ENCODE peak calls at places on chromosomes 7 and 10, in seven cellular contexts. V is esophagus squamous epithelium, I is body of pancreas, A is uterus, F is prostate gland, J is transverse colon, E is ovary. O is an unnamed sample. For H3K27me3, the result is how much of the 10 kb centered on the place peaks cover.

GRCh38 chr7:123657304-123657685 is 1.6 kb downstream of the LMOD2 start:
- DNase-seq in A (no peak), V (no peak), I (no peak), F (no peak), J (no peak), E (no peak), O (no peak)

GRCh38 chr7:128913856-128914565 is 3.5 kb upstream of the KCP start:
- DNase-seq in I (no peak), F (no peak), A (no peak), E (no peak), J (no peak), V (no peak), O (no peak)

GRCh38 chr7:28114056-28114455 is 66.5 kb downstream of the JAZF1 start:
- DNase-seq in F (no peak), E (no peak), I (peak), V (no peak), A (no peak), J (no peak), O (no peak)

GRCh38 chr10:110903280-110904278 is 15.4 kb downstream of the BBIP1 start:
- DNase-seq in E (no peak), A (no peak), F (no peak), J (no peak), I (no peak), V (no peak), O (no peak)

GRCh38 chr10:69080231-69080630 is 7.7 kb upstream of the SRGN start:
- DNase-seq in J (no peak), E (no peak), A (no peak), I (no peak), F (no peak), V (no peak), O (no peak)

GRCh38 chr7:105764506-105764905 is 111.9 kb downstream of the ATXN7L1 start:
- DNase-seq in J (no peak), V (no peak), I (no peak), A (no peak), E (no peak), F (no peak), O (no peak)

GRCh38 chr10:133123746-133124356 is 36.1 kb downstream of the ADGRA1 start:
- DNase-seq in F (no peak), E (no peak), I (peak), J (no peak), A (no peak), V (no peak), O (no peak)

GRCh38 chr7:44191171-44191570 is 1.9 kb upstream of the GCK start:
- DNase-seq in F (no peak), I (no peak), J (no peak), E (no peak), A (no peak), V (no peak), O (no peak)

GRCh38 chr7:133081119-133081604 is 728 bp downstream of the CHCHD3 start:
- DNase-seq in E (peak), J (peak), I (no peak), F (no peak), V (no peak), A (no peak), O (peak)

GRCh38 chr7:82926477-82926876 is 236.2 kb downstream of the PCLO start:
- DNase-seq in E (no peak), V (no peak), F (no peak), A (no peak), J (no peak), I (no peak), O (no peak)

GRCh38 chr10:68992721-68993440 is 4.3 kb downstream of the KIFBP start:
- DNase-seq in F (peak), J (peak), E (peak), V (no peak), A (peak), I (peak), O (peak)

GRCh38 chr7:142593106-142593505 is 156.2 kb upstream of the PRSS1 start:
- DNase-seq in I (no peak), F (no peak), J (no peak), V (no peak), A (no peak), E (no peak), O (no peak)

GRCh38 chr7:74043523-74043951 is 15.6 kb downstream of the ELN start:
- DNase-seq in V (no peak), A (peak), I (peak), F (no peak), E (no peak), J (no peak), O (no peak)

GRCh38 chr10:43930777-43931176 is 282.1 kb upstream of the ZNF32 start:
- DNase-seq in A (no peak), J (no peak), I (no peak), F (no peak), E (no peak), V (no peak), O (no peak)

GRCh38 chr10:17961551-17962422 is 10.1 kb downstream of the SLC39A12 start:
- DNase-seq in F (no peak), I (no peak), A (no peak), J (no peak), E (no peak), V (no peak), O (no peak)

GRCh38 chr10:129531969-129532660 is 65.1 kb downstream of the MGMT start:
- DNase-seq in V (no peak), E (no peak), I (no peak), F (no peak), A (no peak), J (no peak), O (no peak)

GRCh38 chr7:40881405-40881926 is 746.7 kb downstream of the SUGCT start:
- DNase-seq in V (no peak), E (no peak), F (no peak), I (no peak), A (no peak), J (no peak), O (no peak)

GRCh38 chr10:47454294-47455058 is 29.4 kb downstream of the ANXA8 start:
- DNase-seq in I (no peak), J (no peak), V (no peak), F (no peak), A (no peak), E (no peak), O (no peak)

GRCh38 chr7:25860206-25860881 is 291.7 kb upstream of the NFE2L3 start:
- DNase-seq in J (no peak), I (no peak), V (no peak), A (no peak), F (no peak), E (no peak), O (no peak)

GRCh38 chr10:132249824-132250375 is 57.9 kb downstream of the STK32C start:
- DNase-seq in E (no peak), I (no peak), F (no peak), J (no peak), V (no peak), A (no peak), O (no peak)

GRCh38 chr10:119541459-119542356 is 811 bp downstream of the RGS10 start:
- DNase-seq in V (no peak), I (no peak), E (peak), J (peak), A (peak), F (no peak), O (no peak)

GRCh38 chr10:131453772-131454634 is 142.5 kb upstream of the TCERG1L start:
- DNase-seq in F (peak), V (no peak), J (peak), E (peak), A (peak), I (peak), O (peak)

GRCh38 chr7:43791665-43792064 is 33.2 kb downstream of the BLVRA start:
- DNase-seq in F (no peak), E (no peak), V (no peak), I (no peak), J (no peak), A (no peak), O (no peak)

GRCh38 chr7:69695998-69696657 is 97.9 kb downstream of the AUTS2 start:
- DNase-seq in F (no peak), E (no peak), A (no peak), J (no peak), V (no peak), I (no peak), O (no peak)

GRCh38 chr7:142908290-142908689 is 22.7 kb upstream of the TRPV6 start:
- DNase-seq in V (no peak), A (no peak), F (no peak), I (no peak), J (no peak), E (no peak), O (no peak)

GRCh38 chr10:98577168-98577567 is 130.4 kb upstream of the HPS1 start:
- DNase-seq in A (no peak), V (no peak), I (no peak), E (no peak), J (no peak), F (no peak), O (no peak)

GRCh38 chr10:78021201-78021600 is 8.1 kb downstream of the POLR3A start:
- DNase-seq in V (no peak), J (no peak), A (no peak), E (no peak), F (no peak), I (no peak), O (no peak)

GRCh38 chr7:47290867-47291266 is 291.0 kb downstream of the TNS3 start:
- DNase-seq in A (no peak), F (no peak), J (no peak), I (no peak), V (no peak), E (no peak), O (no peak)

GRCh38 chr7:84231157-84231556 is 36.6 kb upstream of the SEMA3A start:
- DNase-seq in A (no peak), E (no peak), J (no peak), I (no peak), V (no peak), F (no peak), O (no peak)

GRCh38 chr7:34041716-34042115 is 136.4 kb downstream of the BMPER start:
- DNase-seq in A (no peak), E (no peak), V (no peak), F (no peak), J (no peak), I (no peak), O (no peak)

GRCh38 chr7:159145544-159145891 is 851 bp upstream of the VIPR2 start:
- DNase-seq in F (no peak), J (no peak), I (no peak), A (peak), E (peak), V (no peak), O (peak)
- H3K27me3 ChIP-seq in F (under half), J (half or more), I (under half), A (under half), E (under half), V (under half), O (under half)

GRCh38 chr10:30550967-30551815 is 78.4 kb downstream of the LYZL2 start:
- DNase-seq in A (no peak), V (no peak), I (no peak), F (no peak), J (no peak), E (no peak), O (no peak)

GRCh38 chr10:30554443-30554831 is 75.1 kb downstream of the LYZL2 start:
- DNase-seq in V (no peak), I (no peak), A (no peak), J (no peak), E (no peak), F (no peak), O (peak)

GRCh38 chr10:30553625-30554442 is 75.7 kb downstream of the LYZL2 start:
- DNase-seq in F (peak), A (peak), V (no peak), J (peak), I (peak), E (peak), O (peak)

GRCh38 chr10:30555465-30555864 is 74.1 kb downstream of the LYZL2 start:
- DNase-seq in V (no peak), F (no peak), A (no peak), J (no peak), I (no peak), E (no peak), O (no peak)

GRCh38 chr10:30553018-30553624 is 76.4 kb downstream of the LYZL2 start:
- DNase-seq in V (no peak), A (no peak), F (no peak), I (no peak), E (no peak), J (no peak), O (peak)
- TF ChIP-seq POLR2A in V (no peak), A (no peak), F (no peak), I (no peak), E (no peak), J (no peak), O (no peak)

GRCh38 chr10:101291254-101292193 is 62.3 kb upstream of the LBX1 start:
- DNase-seq in F (peak), J (peak), A (peak), E (peak), V (no peak), I (peak), O (peak)

GRCh38 chr10:101295266-101295665 is 58.7 kb upstream of the BTRC start:
- DNase-seq in A (no peak), V (no peak), I (no peak), E (no peak), F (no peak), J (no peak), O (no peak)

GRCh38 chr10:101293007-101293723 is 60.8 kb upstream of the BTRC start:
- DNase-seq in I (no peak), E (no peak), F (no peak), V (no peak), J (no peak), A (no peak), O (no peak)

GRCh38 chr10:101292194-101293006 is 61.6 kb upstream of the BTRC start:
- DNase-seq in F (no peak), A (no peak), E (peak), I (no peak), J (no peak), V (no peak), O (no peak)

GRCh38 chr10:101294109-101294508 is 59.9 kb upstream of the BTRC start:
- DNase-seq in F (no peak), I (no peak), E (no peak), A (no peak), J (no peak), V (no peak), O (no peak)
- H3K27me3 ChIP-seq in F (under half), I (under half), E (under half), A (under half), J (half or more), V (under half), O (under half)

GRCh38 chr10:95394161-95394880 is 103.5 kb upstream of the PDLIM1 start:
- DNase-seq in A (no peak), I (no peak), E (no peak), V (no peak), J (no peak), F (no peak), O (no peak)
- TF ChIP-seq POLR2A in A (no peak), I (no peak), E (no peak), V (no peak), J (no peak), F (no peak), O (no peak)

O was measured in testis.